ENCODE peak calls at places on chromosomes 12 and 14, in nine cellular contexts. P is MM.1S, Z is ovary, G is OCI-LY7, C is upper lobe of right lung, F is lung, Y is tibial nerve, A is neural progenitor cell, O is IMR-90. R is an unnamed sample. For H3K9me3, the result is how much of the 10 kb centered on the place peaks cover.

GRCh38 chr12:2008677-2009076 is 4.4 kb upstream of the DCP1B start:
- DNase-seq in F (no peak), C (no peak), P (no peak), A (no peak), O (peak), Z (no peak), Y (no peak), G (no peak), R (no peak)

GRCh38 chr12:89019439-89020120 is 332.7 kb downstream of the DUSP6 start:
- DNase-seq in P (peak), G (peak), C (peak), A (peak), F (peak), Z (peak), Y (peak), O (peak), R (peak)

GRCh38 chr12:2672863-2673262 is 121.9 kb upstream of the FKBP4 start:
- DNase-seq in Y (no peak), G (no peak), P (no peak), Z (no peak), C (no peak), A (no peak), O (no peak), F (no peak), R (no peak)

GRCh38 chr12:6264402-6265037 is 46.0 kb upstream of the PLEKHG6 start:
- DNase-seq in O (no peak), G (no peak), F (peak), C (peak), A (no peak), Z (no peak), Y (no peak), P (no peak), R (no peak)

GRCh38 chr14:88505621-88506020 is 49.2 kb downstream of the PTPN21 start:
- DNase-seq in P (no peak), A (no peak), Z (no peak), Y (no peak), F (no peak), C (no peak), O (no peak), G (no peak), R (no peak)

GRCh38 chr14:68695326-68695768 is 97.5 kb downstream of the ZFP36L1 start:
- DNase-seq in Z (peak), P (no peak), A (no peak), C (no peak), G (no peak), Y (no peak), F (no peak), O (peak), R (peak)

GRCh38 chr14:88463318-88463717 is 77.9 kb downstream of the SPATA7 start:
- DNase-seq in O (no peak), A (peak), P (no peak), C (no peak), Y (no peak), G (peak), Z (no peak), F (no peak), R (no peak)

GRCh38 chr12:110813298-110813697 is 33.5 kb upstream of the CCDC63 start:
- DNase-seq in Z (no peak), A (peak), Y (no peak), F (no peak), O (no peak), G (no peak), C (no peak), P (no peak), R (no peak)

GRCh38 chr14:71240154-71240553 is 332.9 kb downstream of the PCNX1 start:
- DNase-seq in O (no peak), P (no peak), Z (no peak), A (no peak), C (no peak), G (peak), Y (no peak), F (no peak), R (no peak)

GRCh38 chr12:67772276-67773169 is 124.0 kb downstream of the DYRK2 start:
- DNase-seq in C (no peak), P (no peak), A (peak), O (peak), Z (no peak), F (no peak), G (no peak), Y (no peak), R (no peak)

GRCh38 chr12:57027011-57027804 is 10.9 kb upstream of the TAC3 start:
- DNase-seq in P (no peak), Z (no peak), O (no peak), F (no peak), C (no peak), Y (no peak), G (no peak), A (no peak), R (no peak)

GRCh38 chr12:106914796-106915634 is 40.7 kb upstream of the TMEM263 start:
- DNase-seq in A (no peak), Z (no peak), Y (no peak), G (no peak), P (peak), C (no peak), O (no peak), F (no peak), R (no peak)

GRCh38 chr14:55948399-55948798 is 169.8 kb upstream of the PELI2 start:
- DNase-seq in P (no peak), Z (no peak), G (no peak), F (no peak), O (no peak), Y (no peak), C (no peak), A (peak), R (no peak)

GRCh38 chr12:12425616-12426015 is 68.7 kb downstream of the BORCS5 start:
- DNase-seq in O (peak), F (no peak), Z (no peak), C (no peak), Y (no peak), P (no peak), G (no peak), A (no peak), R (no peak)

GRCh38 chr14:35355981-35356839 is 48.3 kb downstream of the NFKBIA start:
- DNase-seq in F (peak), C (no peak), O (peak), G (no peak), A (no peak), P (no peak), Y (no peak), Z (no peak), R (no peak)

GRCh38 chr12:12999276-12999958 is 648 bp downstream of the HEBP1 start:
- DNase-seq in F (no peak), Y (no peak), Z (no peak), C (no peak), O (no peak), P (no peak), G (no peak), A (peak), R (no peak)

GRCh38 chr12:26691234-26691970 is 141.6 kb downstream of the ITPR2 start:
- DNase-seq in C (no peak), A (peak), F (no peak), P (no peak), Y (no peak), O (peak), G (no peak), Z (peak), R (no peak)

GRCh38 chr14:75125617-75126016 is 1.2 kb downstream of the NEK9 start:
- DNase-seq in P (no peak), F (no peak), C (no peak), Y (no peak), G (no peak), A (no peak), Z (no peak), O (peak), R (no peak)

GRCh38 chr12:68913682-68914081 is 19.3 kb downstream of the CPM start:
- DNase-seq in Y (no peak), A (no peak), F (no peak), G (no peak), O (peak), C (no peak), Z (no peak), P (no peak), R (no peak)

GRCh38 chr12:121013715-121014114 is 2.6 kb downstream of the C12orf43 start:
- DNase-seq in G (peak), C (no peak), F (no peak), A (no peak), O (no peak), Z (no peak), Y (no peak), P (no peak), R (no peak)

GRCh38 chr14:90274808-90275454 is 18.6 kb downstream of the PSMC1 start:
- DNase-seq in G (no peak), A (no peak), P (no peak), O (peak), F (no peak), Z (no peak), Y (no peak), C (no peak), R (no peak)

GRCh38 chr12:102216086-102216691 is 18.6 kb upstream of the PMCH start:
- DNase-seq in Z (no peak), P (no peak), A (no peak), F (no peak), C (no peak), G (no peak), O (peak), Y (no peak), R (no peak)

GRCh38 chr14:20512139-20512905 is 7.0 kb downstream of the RNASE10 start:
- DNase-seq in P (no peak), O (peak), A (no peak), F (no peak), Y (no peak), Z (no peak), C (no peak), G (no peak), R (no peak)

GRCh38 chr14:43155924-43156323 is 1351.2 kb downstream of the FSCB start:
- DNase-seq in F (no peak), Z (no peak), A (no peak), Y (no peak), O (no peak), P (no peak), G (no peak), C (no peak), R (no peak)

GRCh38 chr12:48001426-48002178 is 2.7 kb downstream of the COL2A1 start:
- DNase-seq in Y (no peak), F (no peak), G (no peak), A (peak), O (no peak), Z (peak), C (no peak), P (no peak), R (no peak)

GRCh38 chr14:73133795-73134194 is 2.5 kb upstream of the PSEN1 start:
- DNase-seq in F (no peak), Y (no peak), G (peak), C (no peak), O (no peak), A (no peak), Z (no peak), P (no peak), R (no peak)

GRCh38 chr12:67910360-67911292 is 78.6 kb upstream of the IFNG-AS1 start:
- DNase-seq in C (no peak), F (no peak), O (peak), P (no peak), G (no peak), Y (no peak), A (no peak), Z (no peak), R (no peak)

GRCh38 chr14:89813485-89814080 is 140.9 kb downstream of the EFCAB11 start:
- DNase-seq in A (peak), O (peak), Z (no peak), P (no peak), Y (no peak), C (no peak), F (no peak), G (no peak), R (no peak)

GRCh38 chr14:100612879-100613455 is 25.8 kb upstream of the BEGAIN start:
- DNase-seq in Y (no peak), C (no peak), Z (no peak), O (no peak), P (no peak), F (no peak), G (no peak), A (no peak), R (no peak)

GRCh38 chr12:106179086-106179485 is 40.3 kb upstream of the NUAK1 start:
- DNase-seq in O (no peak), F (no peak), A (peak), Y (peak), C (no peak), Z (no peak), G (no peak), P (no peak), R (no peak)

GRCh38 chr12:49565956-49566265 is 2.0 kb downstream of the MCRS1 start:
- DNase-seq in P (no peak), G (no peak), Y (no peak), Z (no peak), C (no peak), F (no peak), O (no peak), A (no peak), R (no peak)

GRCh38 chr12:96136129-96136528 is 58.0 kb upstream of the ELK3 start:
- DNase-seq in P (no peak), F (no peak), Y (no peak), A (no peak), G (no peak), C (no peak), Z (no peak), O (peak), R (no peak)

GRCh38 chr12:11668611-11669010 is 19.1 kb downstream of the ETV6 start:
- DNase-seq in Z (no peak), F (no peak), C (no peak), O (no peak), G (peak), Y (no peak), P (no peak), A (no peak), R (no peak)

GRCh38 chr12:38102197-38102596 is 214.4 kb upstream of the ALG10B start:
- DNase-seq in Y (no peak), G (no peak), P (no peak), A (no peak), F (no peak), Z (no peak), O (no peak), C (no peak), R (no peak)
- H3K9me3 ChIP-seq in Y (under half), G (under half), P (under half), A (under half), F (under half), Z (under half), O (under half), C (under half), R (under half)

GRCh38 chr14:64705406-64706118 is 1.3 kb downstream of the PLEKHG3 start:
- DNase-seq in A (peak), Z (no peak), O (no peak), Y (no peak), C (no peak), G (no peak), F (no peak), P (no peak), R (no peak)

GRCh38 chr14:64708148-64709004 is 4.2 kb downstream of the PLEKHG3 start:
- DNase-seq in A (peak), O (peak), G (no peak), C (no peak), Y (no peak), F (no peak), Z (peak), P (no peak), R (no peak)

GRCh38 chr14:64707661-64708060 is 3.4 kb downstream of the PLEKHG3 start:
- DNase-seq in G (no peak), C (no peak), A (no peak), P (no peak), Y (no peak), O (peak), F (no peak), Z (no peak), R (no peak)

GRCh38 chr14:64706119-64706465 is 1.9 kb downstream of the PLEKHG3 start:
- DNase-seq in O (no peak), Z (no peak), G (no peak), F (no peak), C (no peak), P (no peak), Y (no peak), A (no peak), R (no peak)

GRCh38 chr14:64706552-64707193 is 2.4 kb downstream of the PLEKHG3 start:
- DNase-seq in Y (no peak), O (no peak), C (no peak), F (no peak), G (no peak), A (peak), P (no peak), Z (peak), R (no peak)
- H3K27ac ChIP-seq in Y (peak), O (no peak), C (no peak), F (no peak), G (no peak), A (peak), P (no peak), Z (peak), R (peak)

GRCh38 chr12:21697829-21698630 is 40.4 kb upstream of the LDHB start:
- DNase-seq in Y (no peak), Z (no peak), P (peak), F (no peak), O (peak), G (peak), A (peak), C (no peak), R (no peak)
- TF ChIP-seq CTCF in Y (peak), Z (peak), P (peak), F (peak), O (peak), G (peak), A (peak), C (peak), R (peak)

DNA sequence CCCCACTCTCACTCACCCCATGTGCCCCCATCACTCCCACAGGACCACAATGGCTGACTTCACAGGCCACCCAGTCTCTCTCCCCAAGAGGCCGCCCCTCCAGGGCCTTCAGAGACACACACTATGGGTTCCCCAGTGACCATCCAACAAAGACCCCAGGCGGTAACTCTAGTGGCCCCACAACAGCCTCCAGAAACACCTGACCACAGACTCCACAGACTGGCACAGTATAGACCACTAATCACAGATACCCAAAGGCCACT is 3.0 kb downstream of the ZNF605 start:
- DNase-seq in Z (no peak), O (no peak), G (no peak), F (no peak), C (no peak), Y (no peak), P (no peak), A (no peak), R (no peak)
- H3K9me3 ChIP-seq in Z (under half), O (half or more), G (under half), F (half or more), C (under half), Y (under half), P (under half), A (under half), R (half or more)

DNA sequence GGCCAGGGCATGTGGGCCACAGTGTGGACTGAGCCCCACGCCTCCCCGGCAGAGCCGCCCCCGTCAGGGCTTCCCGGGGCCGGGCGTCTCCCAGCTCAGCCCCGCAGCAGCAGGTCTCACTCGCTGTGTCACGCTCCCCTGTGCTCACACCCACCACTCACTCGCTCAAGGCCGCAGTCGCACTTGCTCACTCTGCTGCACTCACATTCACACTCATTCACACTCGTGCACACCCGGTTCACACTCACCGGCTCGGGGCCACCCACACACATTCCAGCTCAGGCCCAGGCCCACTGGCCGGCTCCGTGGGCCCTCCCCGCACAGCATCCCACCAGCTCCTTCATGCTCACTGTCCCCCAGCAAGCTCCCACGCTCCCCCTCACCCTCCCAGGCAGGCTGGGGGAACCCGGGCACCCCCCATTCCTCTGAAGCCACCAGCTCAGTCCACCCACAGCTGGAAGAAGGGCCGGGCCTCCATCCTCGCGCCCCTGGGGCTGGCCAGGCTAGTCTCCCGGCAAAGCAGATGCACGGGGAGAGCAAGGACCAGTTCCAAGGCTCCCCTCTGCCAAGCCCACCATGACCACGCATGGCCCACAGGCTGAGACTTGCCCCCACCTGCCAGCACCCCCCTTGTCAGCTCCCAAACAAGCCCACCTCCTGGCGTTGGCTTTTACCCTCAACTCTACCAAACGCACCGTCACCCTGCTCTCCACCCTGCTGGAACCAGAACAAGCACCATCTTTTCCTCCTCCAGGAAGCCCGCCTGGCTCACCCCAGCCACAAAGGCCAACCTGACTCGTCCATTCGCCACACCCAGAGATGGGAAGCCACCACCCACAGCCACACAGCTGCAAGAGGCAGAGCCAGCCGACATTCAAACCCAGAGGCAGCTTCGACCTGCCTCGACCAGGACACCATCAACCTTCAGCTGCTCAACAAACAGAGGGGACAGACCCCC is 28.0 kb downstream of the NCOR2 start:
- DNase-seq in P (no peak), A (no peak), G (no peak), Y (no peak), O (no peak), Z (peak), C (no peak), F (no peak), R (no peak)
- H3K27ac ChIP-seq in P (no peak), A (no peak), G (no peak), Y (no peak), O (no peak), Z (peak), C (peak), F (peak), R (no peak)

R was measured in thoracic aorta.